ENCODE peak calls at places on chromosomes 12 and 14, in seven cellular contexts. F is mesenchymal stem cell, V is IMR-90, M is mesendoderm, Z is H9, Y is trophoblast cell, C is neuronal stem cell. A is an unnamed sample.

GRCh38 chr12:118190266-118190665 is 54.3 kb downstream of the PEBP1 start:
- DNase-seq in F (peak; percentile 32), V (peak; percentile 30), M (peak; percentile 8), Z (no peak), Y (no peak), C (no peak), A (no peak)

GRCh38 chr14:74973003-74973614 is 17.7 kb upstream of the PGF start:
- DNase-seq in F (no peak), V (peak; percentile 44), M (no peak), Z (no peak), Y (no peak), C (no peak), A (no peak)

GRCh38 chr12:100797786-100798580 is 3.4 kb downstream of the ANO4 start:
- DNase-seq in F (no peak), V (no peak), M (no peak), Z (no peak), Y (no peak), C (no peak), A (no peak)

GRCh38 chr14:60111732-60112131 is 20.0 kb downstream of the PCNX4 start:
- DNase-seq in F (no peak), V (no peak), M (no peak), Z (no peak), Y (no peak), C (no peak), A (no peak)

GRCh38 chr12:94260017-94260416 is 111.6 kb downstream of the PLXNC1 start:
- DNase-seq in F (no peak), V (no peak), M (no peak), Z (no peak), Y (no peak), C (no peak), A (no peak)

GRCh38 chr12:57157588-57158173 is 10.3 kb upstream of the LRP1-AS start:
- DNase-seq in F (no peak), V (no peak), M (no peak), Z (no peak), Y (no peak), C (no peak), A (no peak)

GRCh38 chr14:64442300-64442988 is 22.9 kb upstream of the AKAP5 start:
- DNase-seq in F (no peak), V (no peak), M (no peak), Z (no peak), Y (no peak), C (no peak), A (no peak)

GRCh38 chr14:100955201-100955600 is 51.7 kb upstream of the RTL1 start:
- DNase-seq in F (peak; percentile 1), V (peak; percentile 77), M (no peak), Z (no peak), Y (no peak), C (no peak), A (no peak)

GRCh38 chr12:19894049-19894448 is 454.8 kb downstream of the AEBP2 start:
- DNase-seq in F (peak; percentile 57), V (peak; percentile 31), M (no peak), Z (no peak), Y (no peak), C (no peak), A (no peak)

GRCh38 chr14:51781352-51781751 is 79.1 kb upstream of the GNG2 start:
- DNase-seq in F (no peak), V (no peak), M (no peak), Z (no peak), Y (no peak), C (no peak), A (no peak)

GRCh38 chr12:109840349-109841073 is 7.3 kb upstream of the TRPV4 start:
- DNase-seq in F (no peak), V (no peak), M (no peak), Z (peak; percentile 73), Y (peak; percentile 90), C (no peak), A (no peak)

GRCh38 chr14:35212471-35213142 is 79.6 kb upstream of the PSMA6 start:
- DNase-seq in F (no peak), V (no peak), M (no peak), Z (no peak), Y (no peak), C (no peak), A (no peak)

GRCh38 chr14:35215110-35215872 is 76.9 kb upstream of the PSMA6 start:
- DNase-seq in F (peak; percentile 79), V (peak; percentile 80), M (peak; percentile 74), Z (no peak), Y (peak; percentile 37), C (peak; percentile 30), A (no peak)

GRCh38 chr14:35213143-35213788 is 78.9 kb upstream of the PSMA6 start:
- DNase-seq in F (no peak), V (no peak), M (no peak), Z (no peak), Y (no peak), C (no peak), A (no peak)

GRCh38 chr14:35213869-35214387 is 78.3 kb upstream of the PSMA6 start:
- DNase-seq in F (peak; percentile 67), V (peak; percentile 47), M (no peak), Z (no peak), Y (no peak), C (no peak), A (no peak)

DNA sequence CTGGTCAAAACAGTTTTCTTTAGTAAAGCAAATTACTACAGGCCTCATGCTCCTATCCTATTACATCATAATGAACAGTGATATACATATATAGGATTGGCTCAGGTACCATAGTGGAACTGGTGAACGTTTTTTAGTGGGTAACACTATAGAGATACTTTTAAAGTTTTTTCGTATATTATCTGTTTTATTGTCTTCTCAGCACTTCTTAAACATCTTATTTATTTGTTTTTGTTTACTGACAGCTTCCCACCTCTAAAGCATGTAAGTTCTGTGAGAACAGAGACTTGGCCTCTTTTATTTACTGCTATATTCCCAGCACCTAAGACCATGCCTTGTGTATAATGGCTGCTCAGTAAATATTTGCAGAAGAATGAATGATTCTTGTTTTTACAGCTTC is 81.1 kb upstream of the PSMA6 start:
- DNase-seq in F (no peak), V (no peak), M (no peak), Z (no peak), Y (no peak), C (no peak), A (no peak)
- H2BK5ac ChIP-seq in F (no peak overlapping the region), V (no peak overlapping the region), M (no peak overlapping the region), Z (no peak overlapping the region), Y (no peak overlapping the region), C (no peak overlapping the region), A (no peak overlapping the region)

GRCh38 chr12:92462527-92462926 is 240.3 kb upstream of the PLEKHG7 start:
- DNase-seq in F (no peak), V (no peak), M (no peak), Z (no peak), Y (no peak), C (no peak), A (no peak)

GRCh38 chr12:92462049-92462448 is 240.7 kb upstream of the PLEKHG7 start:
- DNase-seq in F (peak; percentile 84), V (no peak), M (no peak), Z (no peak), Y (no peak), C (no peak), A (no peak)

GRCh38 chr12:92464911-92465310 is 237.9 kb upstream of the PLEKHG7 start:
- DNase-seq in F (no peak), V (no peak), M (no peak), Z (no peak), Y (peak; percentile 40), C (no peak), A (no peak)

GRCh38 chr12:92465786-92466185 is 237.0 kb upstream of the PLEKHG7 start:
- DNase-seq in F (no peak), V (no peak), M (no peak), Z (no peak), Y (no peak), C (no peak), A (no peak)

GRCh38 chr12:92463171-92463570 is 239.6 kb upstream of the PLEKHG7 start:
- DNase-seq in F (no peak), V (no peak), M (no peak), Z (no peak), Y (no peak), C (no peak), A (no peak)
- H2BK5ac ChIP-seq in F (no peak overlapping the region), V (no peak overlapping the region), M (no peak overlapping the region), Z (no peak overlapping the region), Y (no peak overlapping the region), C (no peak overlapping the region), A (no peak overlapping the region)

GRCh38 chr12:42960087-42960527 is 370.6 kb upstream of the PRICKLE1 start:
- DNase-seq in F (no peak), V (peak; percentile 2), M (no peak), Z (no peak), Y (no peak), C (no peak), A (no peak)
- H2BK5ac ChIP-seq in F (peak overlapping the region; percentile 81), V (no peak overlapping the region), M (no peak overlapping the region), Z (no peak overlapping the region), Y (no peak overlapping the region), C (no peak overlapping the region), A (no peak overlapping the region)

GRCh38 chr14:68609012-68609411 is 183.9 kb downstream of the ZFP36L1 start:
- DNase-seq in F (no peak), V (no peak), M (no peak), Z (no peak), Y (no peak), C (no peak), A (no peak)

GRCh38 chr14:68612049-68612448 is 180.8 kb downstream of the ZFP36L1 start:
- DNase-seq in F (peak; percentile 89), V (peak; percentile 29), M (no peak), Z (no peak), Y (no peak), C (no peak), A (no peak)

GRCh38 chr14:68608235-68608962 is 184.5 kb downstream of the ZFP36L1 start:
- DNase-seq in F (no peak), V (no peak), M (no peak), Z (no peak), Y (peak; percentile 74), C (no peak), A (no peak)

GRCh38 chr14:68610251-68610793 is 182.5 kb downstream of the ZFP36L1 start:
- DNase-seq in F (no peak), V (no peak), M (peak; percentile 35), Z (no peak), Y (no peak), C (no peak), A (no peak)

GRCh38 chr14:68611611-68612010 is 181.3 kb downstream of the ZFP36L1 start:
- DNase-seq in F (no peak), V (no peak), M (no peak), Z (no peak), Y (no peak), C (no peak), A (no peak)
- H2BK5ac ChIP-seq in F (no peak overlapping the region), V (no peak overlapping the region), M (no peak overlapping the region), Z (no peak overlapping the region), Y (no peak overlapping the region), C (no peak overlapping the region), A (no peak overlapping the region)

GRCh38 chr12:75443709-75444108 is 36.8 kb upstream of the GLIPR1 start:
- DNase-seq in F (no peak), V (peak; percentile 13), M (no peak), Z (no peak), Y (no peak), C (no peak), A (no peak)
- H2BK5ac ChIP-seq in F (no peak overlapping the region), V (peak overlapping the region; percentile 91), M (no peak overlapping the region), Z (no peak overlapping the region), Y (no peak overlapping the region), C (no peak overlapping the region), A (no peak overlapping the region)

A was measured in H1.